ENCODE peak calls at places on chromosomes 6 and 20, in five cellular contexts. One of them, this sample, is unnamed.

GRCh38 chr6:146896960-146897701 is 298.4 kb downstream of the ADGB start:
- DNase-seq in CD8-positive, alpha-beta T cell: no peak
- DNase-seq in RWPE2: no peak
- DNase-seq in PC-3: no peak
- DNase-seq in PC-9: no peak
- DNase-seq in this sample: no peak

GRCh38 chr20:25325073-25325472 is 65.6 kb downstream of the ABHD12 start:
- DNase-seq in CD8-positive, alpha-beta T cell: no peak
- DNase-seq in RWPE2: no peak
- DNase-seq in PC-3: no peak
- DNase-seq in PC-9: no peak
- DNase-seq in this sample: no peak

GRCh38 chr6:150627601-150628012 is 27.9 kb downstream of the PLEKHG1 start:
- DNase-seq in CD8-positive, alpha-beta T cell: no peak
- DNase-seq in RWPE2: no peak
- DNase-seq in PC-3: peak; percentile 27
- DNase-seq in PC-9: no peak
- DNase-seq in this sample: no peak

GRCh38 chr6:41000248-41000647 is 38.8 kb downstream of the UNC5CL start:
- DNase-seq in CD8-positive, alpha-beta T cell: no peak
- DNase-seq in RWPE2: no peak
- DNase-seq in PC-3: no peak
- DNase-seq in PC-9: no peak
- DNase-seq in this sample: no peak

GRCh38 chr6:162538643-162539064 is 188.9 kb downstream of the PRKN start:
- DNase-seq in CD8-positive, alpha-beta T cell: no peak
- DNase-seq in RWPE2: no peak
- DNase-seq in PC-3: no peak
- DNase-seq in PC-9: no peak
- DNase-seq in this sample: no peak

GRCh38 chr6:90574610-90575009 is 12.3 kb downstream of the MAP3K7 start:
- DNase-seq in CD8-positive, alpha-beta T cell: no peak
- DNase-seq in RWPE2: no peak
- DNase-seq in PC-3: peak; percentile 30
- DNase-seq in PC-9: no peak
- DNase-seq in this sample: no peak

GRCh38 chr6:118495639-118496296 is 52.3 kb upstream of the PLN start:
- DNase-seq in CD8-positive, alpha-beta T cell: no peak
- DNase-seq in RWPE2: no peak
- DNase-seq in PC-3: peak; percentile 21
- DNase-seq in PC-9: no peak
- DNase-seq in this sample: peak; percentile 84

GRCh38 chr6:89859744-89860143 is 30.1 kb downstream of the CASP8AP2 start:
- DNase-seq in CD8-positive, alpha-beta T cell: no peak
- DNase-seq in RWPE2: no peak
- DNase-seq in PC-3: no peak
- DNase-seq in PC-9: no peak
- DNase-seq in this sample: no peak

GRCh38 chr6:144877118-144877517 is 592.0 kb downstream of the UTRN start:
- DNase-seq in CD8-positive, alpha-beta T cell: no peak
- DNase-seq in RWPE2: no peak
- DNase-seq in PC-3: no peak
- DNase-seq in PC-9: no peak
- DNase-seq in this sample: no peak

GRCh38 chr6:97049254-97050004 is 124.9 kb downstream of the KLHL32 start:
- DNase-seq in CD8-positive, alpha-beta T cell: no peak
- DNase-seq in RWPE2: no peak
- DNase-seq in PC-3: no peak
- DNase-seq in PC-9: no peak
- DNase-seq in this sample: peak; percentile 22

GRCh38 chr20:16528078-16528477 is 45.2 kb downstream of the KIF16B start:
- DNase-seq in CD8-positive, alpha-beta T cell: no peak
- DNase-seq in RWPE2: peak; percentile 82
- DNase-seq in PC-3: peak; percentile 93
- DNase-seq in PC-9: peak; percentile 91
- DNase-seq in this sample: peak; percentile 94

GRCh38 chr6:125835221-125835744 is 44.5 kb downstream of the NCOA7 start:
- DNase-seq in CD8-positive, alpha-beta T cell: no peak
- DNase-seq in RWPE2: no peak
- DNase-seq in PC-3: no peak
- DNase-seq in PC-9: no peak
- DNase-seq in this sample: no peak

GRCh38 chr20:47817573-47817972 is 32.3 kb upstream of the SULF2 start:
- DNase-seq in CD8-positive, alpha-beta T cell: no peak
- DNase-seq in RWPE2: peak; percentile 88
- DNase-seq in PC-3: peak; percentile 97
- DNase-seq in PC-9: peak; percentile 95
- DNase-seq in this sample: peak; percentile 71

GRCh38 chr6:46983007-46983411 is 59.1 kb downstream of the ADGRF1 start:
- DNase-seq in CD8-positive, alpha-beta T cell: no peak
- DNase-seq in RWPE2: no peak
- DNase-seq in PC-3: peak; percentile 98
- DNase-seq in PC-9: peak; percentile 98
- DNase-seq in this sample: peak; percentile 76

GRCh38 chr6:161198781-161199505 is 74.9 kb downstream of the AGPAT4 start:
- DNase-seq in CD8-positive, alpha-beta T cell: no peak
- DNase-seq in RWPE2: no peak
- DNase-seq in PC-3: no peak
- DNase-seq in PC-9: no peak
- DNase-seq in this sample: no peak

GRCh38 chr20:1225263-1225728 is 548 bp upstream of the RAD21L1 start:
- DNase-seq in CD8-positive, alpha-beta T cell: no peak
- DNase-seq in RWPE2: no peak
- DNase-seq in PC-3: peak; percentile 41
- DNase-seq in PC-9: peak; percentile 37
- DNase-seq in this sample: no peak

GRCh38 chr6:1110935-1111334 is 201.0 kb upstream of the FOXQ1 start:
- DNase-seq in CD8-positive, alpha-beta T cell: no peak
- DNase-seq in RWPE2: no peak
- DNase-seq in PC-3: peak; percentile 27
- DNase-seq in PC-9: no peak
- DNase-seq in this sample: peak; percentile 74

GRCh38 chr6:159438106-159438505 is 254.9 kb downstream of the SOD2 start:
- DNase-seq in CD8-positive, alpha-beta T cell: no peak
- DNase-seq in RWPE2: no peak
- DNase-seq in PC-3: no peak
- DNase-seq in PC-9: no peak
- DNase-seq in this sample: no peak

GRCh38 chr20:41170386-41171105 is 33.2 kb downstream of the PLCG1 start:
- DNase-seq in CD8-positive, alpha-beta T cell: no peak
- DNase-seq in RWPE2: peak; percentile 72
- DNase-seq in PC-3: no peak
- DNase-seq in PC-9: no peak
- DNase-seq in this sample: no peak

GRCh38 chr6:84501315-84501714 is 263.1 kb downstream of the TBX18 start:
- DNase-seq in CD8-positive, alpha-beta T cell: no peak
- DNase-seq in RWPE2: no peak
- DNase-seq in PC-3: no peak
- DNase-seq in PC-9: no peak
- DNase-seq in this sample: no peak

GRCh38 chr20:37352611-37352980 is 6.7 kb downstream of the SRC start:
- DNase-seq in CD8-positive, alpha-beta T cell: no peak
- DNase-seq in RWPE2: peak; percentile 79
- DNase-seq in PC-3: no peak
- DNase-seq in PC-9: no peak
- DNase-seq in this sample: no peak

GRCh38 chr20:14207591-14207990 is 129.8 kb downstream of the FLRT3 start:
- DNase-seq in CD8-positive, alpha-beta T cell: no peak
- DNase-seq in RWPE2: no peak
- DNase-seq in PC-3: no peak
- DNase-seq in PC-9: no peak
- DNase-seq in this sample: no peak

GRCh38 chr20:1844723-1845523 is 50.3 kb upstream of the SIRPA start:
- DNase-seq in CD8-positive, alpha-beta T cell: no peak
- DNase-seq in RWPE2: no peak
- DNase-seq in PC-3: no peak
- DNase-seq in PC-9: no peak
- DNase-seq in this sample: no peak

GRCh38 chr20:59645316-59645715 is 41.0 kb downstream of the PHACTR3 start:
- DNase-seq in CD8-positive, alpha-beta T cell: no peak
- DNase-seq in RWPE2: no peak
- DNase-seq in PC-3: no peak
- DNase-seq in PC-9: peak; percentile 8
- DNase-seq in this sample: no peak
- H3K27ac ChIP-seq in CD8-positive, alpha-beta T cell: no peak overlapping the region
- H3K27ac ChIP-seq in RWPE2: no peak overlapping the region
- H3K27ac ChIP-seq in PC-3: no peak overlapping the region
- H3K27ac ChIP-seq in PC-9: no peak overlapping the region
- H3K27ac ChIP-seq in this sample: no peak overlapping the region

DNA sequence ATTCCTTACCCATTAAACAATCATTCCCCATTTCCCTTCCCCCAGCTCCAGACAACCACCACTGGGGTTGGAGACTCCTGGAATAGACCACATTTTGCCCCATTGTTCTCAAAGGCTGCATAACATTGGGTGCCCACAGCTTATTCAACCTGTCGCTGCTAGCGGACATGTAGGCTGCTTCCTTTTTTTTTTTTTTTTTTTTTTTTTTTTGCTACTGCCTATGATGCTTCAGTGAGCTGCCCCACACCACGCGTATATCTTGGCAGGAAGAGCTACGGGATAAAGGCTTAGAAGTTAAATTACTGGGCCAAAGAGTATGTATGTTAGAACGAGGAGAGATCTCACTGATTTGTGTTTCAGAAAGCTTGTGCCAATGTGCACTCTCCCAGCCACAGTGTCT is 7.0 kb downstream of the LBP start:
- DNase-seq in CD8-positive, alpha-beta T cell: no peak
- DNase-seq in RWPE2: no peak
- DNase-seq in PC-3: no peak
- DNase-seq in PC-9: no peak
- DNase-seq in this sample: no peak
- TF ChIP-seq CTCF in CD8-positive, alpha-beta T cell: no peak
- TF ChIP-seq CTCF in RWPE2: no peak
- TF ChIP-seq CTCF in PC-3: no peak
- TF ChIP-seq CTCF in PC-9: no peak
- TF ChIP-seq CTCF in this sample: no peak

GRCh38 chr20:59015411-59015810 is 3.8 kb upstream of the TUBB1 start:
- DNase-seq in CD8-positive, alpha-beta T cell: no peak
- DNase-seq in RWPE2: peak; percentile 70
- DNase-seq in PC-3: no peak
- DNase-seq in PC-9: no peak
- DNase-seq in this sample: no peak
- H3K4me1 ChIP-seq in CD8-positive, alpha-beta T cell: peaks cover 26% of the 10 kb centered on the region
- H3K4me1 ChIP-seq in RWPE2: peaks cover 23% of the 10 kb centered on the region
- H3K4me1 ChIP-seq in PC-3: peaks cover 25% of the 10 kb centered on the region
- H3K4me1 ChIP-seq in PC-9: peaks cover 29% of the 10 kb centered on the region
- H3K4me1 ChIP-seq in this sample: peaks cover 22% of the 10 kb centered on the region

GRCh38 chr6:21856844-21857243 is 263.3 kb downstream of the SOX4 start:
- DNase-seq in CD8-positive, alpha-beta T cell: no peak
- DNase-seq in RWPE2: no peak
- DNase-seq in PC-3: peak; percentile 30
- DNase-seq in PC-9: no peak
- DNase-seq in this sample: peak; percentile 76
- H3K27ac ChIP-seq in CD8-positive, alpha-beta T cell: no peak overlapping the region
- H3K27ac ChIP-seq in RWPE2: peak overlapping the region; percentile 93
- H3K27ac ChIP-seq in PC-3: peak overlapping the region; percentile 58
- H3K27ac ChIP-seq in PC-9: peak overlapping the region; percentile 34
- H3K27ac ChIP-seq in this sample: peak overlapping the region; percentile 76

GRCh38 chr20:31567380-31567720 is 37.7 kb upstream of the ID1 start:
- DNase-seq in CD8-positive, alpha-beta T cell: no peak
- DNase-seq in RWPE2: no peak
- DNase-seq in PC-3: no peak
- DNase-seq in PC-9: no peak
- DNase-seq in this sample: no peak

GRCh38 chr20:31568773-31569162 is 36.3 kb upstream of the ID1 start:
- DNase-seq in CD8-positive, alpha-beta T cell: no peak
- DNase-seq in RWPE2: peak; percentile 56
- DNase-seq in PC-3: no peak
- DNase-seq in PC-9: no peak
- DNase-seq in this sample: no peak

GRCh38 chr20:31569163-31570020 is 35.7 kb upstream of the ID1 start:
- DNase-seq in CD8-positive, alpha-beta T cell: peak; percentile 62
- DNase-seq in RWPE2: no peak
- DNase-seq in PC-3: peak; percentile 59
- DNase-seq in PC-9: peak; percentile 43
- DNase-seq in this sample: no peak

GRCh38 chr20:31566658-31567379 is 38.3 kb upstream of the ID1 start:
- DNase-seq in CD8-positive, alpha-beta T cell: no peak
- DNase-seq in RWPE2: peak; percentile 98
- DNase-seq in PC-3: peak; percentile 84
- DNase-seq in PC-9: peak; percentile 95
- DNase-seq in this sample: peak; percentile 65

GRCh38 chr20:31568041-31568731 is 36.9 kb upstream of the ID1 start:
- DNase-seq in CD8-positive, alpha-beta T cell: no peak
- DNase-seq in RWPE2: peak; percentile 81
- DNase-seq in PC-3: no peak
- DNase-seq in PC-9: peak; percentile 41
- DNase-seq in this sample: no peak
- TF ChIP-seq CTCF in CD8-positive, alpha-beta T cell: no peak
- TF ChIP-seq CTCF in RWPE2: no peak
- TF ChIP-seq CTCF in PC-3: no peak
- TF ChIP-seq CTCF in PC-9: no peak
- TF ChIP-seq CTCF in this sample: no peak

GRCh38 chr6:155418017-155418749 is 37.5 kb downstream of the NOX3 start:
- DNase-seq in CD8-positive, alpha-beta T cell: peak; percentile 73
- DNase-seq in RWPE2: no peak
- DNase-seq in PC-3: no peak
- DNase-seq in PC-9: peak; percentile 62
- DNase-seq in this sample: peak; percentile 71
- H3K4me1 ChIP-seq in CD8-positive, alpha-beta T cell: peaks cover 17% of the 10 kb centered on the region
- H3K4me1 ChIP-seq in RWPE2: peaks cover 12% of the 10 kb centered on the region
- H3K4me1 ChIP-seq in PC-3: peaks cover 11% of the 10 kb centered on the region
- H3K4me1 ChIP-seq in PC-9: peaks cover 24% of the 10 kb centered on the region
- H3K4me1 ChIP-seq in this sample: peaks cover 15% of the 10 kb centered on the region

GRCh38 chr6:68364276-68364785 is 270.8 kb upstream of the ADGRB3 start:
- DNase-seq in CD8-positive, alpha-beta T cell: no peak
- DNase-seq in RWPE2: no peak
- DNase-seq in PC-3: no peak
- DNase-seq in PC-9: no peak
- DNase-seq in this sample: no peak
- H3K27ac ChIP-seq in CD8-positive, alpha-beta T cell: no peak overlapping the region
- H3K27ac ChIP-seq in RWPE2: no peak overlapping the region
- H3K27ac ChIP-seq in PC-3: no peak overlapping the region
- H3K27ac ChIP-seq in PC-9: no peak overlapping the region
- H3K27ac ChIP-seq in this sample: no peak overlapping the region

GRCh38 chr6:79196908-79197307 is 37.6 kb downstream of the HMGN3 start:
- DNase-seq in CD8-positive, alpha-beta T cell: no peak
- DNase-seq in RWPE2: no peak
- DNase-seq in PC-3: no peak
- DNase-seq in PC-9: no peak
- DNase-seq in this sample: no peak

GRCh38 chr6:79201935-79202334 is 32.5 kb downstream of the HMGN3 start:
- DNase-seq in CD8-positive, alpha-beta T cell: no peak
- DNase-seq in RWPE2: no peak
- DNase-seq in PC-3: no peak
- DNase-seq in PC-9: no peak
- DNase-seq in this sample: no peak

GRCh38 chr6:79203753-79204253 is 30.7 kb downstream of the HMGN3 start:
- DNase-seq in CD8-positive, alpha-beta T cell: no peak
- DNase-seq in RWPE2: no peak
- DNase-seq in PC-3: no peak
- DNase-seq in PC-9: no peak
- DNase-seq in this sample: no peak

DNA sequence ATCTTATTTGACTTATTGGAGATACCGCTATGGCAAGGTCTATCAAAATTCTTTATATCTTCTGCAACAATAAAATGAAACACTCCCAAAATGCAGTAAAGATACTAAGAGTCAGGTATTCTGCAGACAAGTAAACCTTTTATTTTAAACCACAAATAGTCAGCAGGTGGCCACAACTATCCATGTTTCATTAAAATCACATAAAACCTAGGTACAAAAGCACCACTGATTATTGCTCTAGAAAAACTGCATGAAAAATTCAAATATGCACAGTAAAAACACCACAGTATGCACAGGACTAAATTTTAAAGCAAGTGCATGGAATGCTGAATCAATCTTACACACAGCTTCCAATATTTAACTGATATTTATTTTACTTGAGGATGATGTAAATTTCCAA is 33.4 kb downstream of the HMGN3 start:
- DNase-seq in CD8-positive, alpha-beta T cell: no peak
- DNase-seq in RWPE2: no peak
- DNase-seq in PC-3: peak; percentile 15
- DNase-seq in PC-9: no peak
- DNase-seq in this sample: no peak
- TF ChIP-seq CTCF in CD8-positive, alpha-beta T cell: no peak
- TF ChIP-seq CTCF in RWPE2: peak; percentile 16
- TF ChIP-seq CTCF in PC-3: no peak
- TF ChIP-seq CTCF in PC-9: no peak
- TF ChIP-seq CTCF in this sample: peak; percentile 19

This sample was measured in foreskin keratinocyte.